ENCODE peak calls at places on chromosome 2, in nine cellular contexts. H is BE2C, X is HFF-Myc, A is GM12865, G is dorsolateral prefrontal cortex, I is A549, F is WTC11, C is cardiac muscle cell, S is stomach. Y is an unnamed sample.
A peak's percentile ranks its signal among the peaks of the same experiment; 100 is the strongest.

GRCh38 chr2:28442328-28442727 is 49.7 kb downstream of the FOSL2 start:
- DNase-seq in H (no peak), X (no peak), A (peak; percentile 19), G (no peak), I (no peak), F (no peak), C (no peak), S (no peak), Y (no peak)

GRCh38 chr2:65199891-65200290 is 27.7 kb upstream of the ACTR2 start:
- DNase-seq in H (no peak), X (no peak), A (no peak), G (no peak), I (no peak), F (no peak), C (no peak), S (no peak), Y (no peak)

GRCh38 chr2:27322301-27322765 is 564 bp downstream of the MPV17 start:
- DNase-seq in H (no peak), X (no peak), A (peak; percentile 52), G (no peak), I (no peak), F (no peak), C (no peak), S (no peak), Y (no peak)

GRCh38 chr2:192230864-192231453 is 36.2 kb upstream of the TMEFF2 start:
- DNase-seq in H (no peak), X (no peak), A (no peak), G (no peak), I (no peak), F (no peak), C (no peak), S (no peak), Y (no peak)

GRCh38 chr2:106156305-106157288 is 37.5 kb downstream of the UXS1 start:
- DNase-seq in H (no peak), X (no peak), A (no peak), G (no peak), I (no peak), F (no peak), C (no peak), S (no peak), Y (no peak)

GRCh38 chr2:27885656-27886055 is 4.5 kb downstream of the RBKS start:
- DNase-seq in H (no peak), X (no peak), A (no peak), G (no peak), I (no peak), F (no peak), C (no peak), S (no peak), Y (no peak)

GRCh38 chr2:45879406-45879805 is 227.9 kb downstream of the PRKCE start:
- DNase-seq in H (peak; percentile 30), X (no peak), A (peak; percentile 15), G (no peak), I (no peak), F (no peak), C (no peak), S (no peak), Y (no peak)

GRCh38 chr2:28164280-28164801 is 228.3 kb upstream of the FOSL2 start:
- DNase-seq in H (no peak), X (peak; percentile 89), A (no peak), G (no peak), I (no peak), F (no peak), C (no peak), S (no peak), Y (no peak)

DNA sequence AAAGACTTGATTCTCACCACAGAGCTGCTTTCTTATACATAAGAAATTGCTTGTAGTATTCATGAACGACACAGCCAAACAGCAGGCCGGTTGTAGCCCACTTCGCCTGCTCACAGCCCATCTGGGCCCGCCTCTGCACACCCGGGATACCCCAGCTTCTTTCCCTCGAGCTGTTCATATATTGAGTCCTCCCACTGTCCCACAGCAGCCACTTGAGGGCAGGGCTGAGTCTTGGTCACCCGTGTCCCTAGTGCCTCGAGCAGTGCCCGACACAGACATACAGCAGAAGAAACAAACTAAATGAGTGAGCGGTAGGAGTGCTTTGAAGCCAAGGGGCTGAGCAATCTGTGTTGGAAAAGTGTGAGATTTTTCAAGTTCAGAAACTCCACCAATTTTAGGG is 251.4 kb downstream of the KLHL29 start:
- DNase-seq in H (peak; percentile 69), X (no peak), A (no peak), G (peak; percentile 31), I (peak; percentile 23), F (peak; percentile 45), C (no peak), S (no peak), Y (no peak)
- TF ChIP-seq CTCF in H (peak; percentile 55), X (peak; percentile 31), A (no peak), G (no peak), I (peak; percentile 25), F (no peak), C (peak; percentile 30), S (peak; percentile 14), Y (peak; percentile 15)

GRCh38 chr2:168157926-168158325 is 89.5 kb downstream of the STK39 start:
- DNase-seq in H (no peak), X (no peak), A (no peak), G (no peak), I (no peak), F (no peak), C (no peak), S (no peak), Y (no peak)

GRCh38 chr2:168157070-168157469 is 90.3 kb downstream of the STK39 start:
- DNase-seq in H (no peak), X (no peak), A (no peak), G (no peak), I (no peak), F (no peak), C (no peak), S (no peak), Y (no peak)

GRCh38 chr2:168159754-168160585 is 87.4 kb downstream of the STK39 start:
- DNase-seq in H (no peak), X (no peak), A (no peak), G (no peak), I (no peak), F (no peak), C (no peak), S (no peak), Y (no peak)

GRCh38 chr2:168156661-168157060 is 90.7 kb downstream of the STK39 start:
- DNase-seq in H (peak; percentile 68), X (peak; percentile 80), A (no peak), G (no peak), I (no peak), F (no peak), C (no peak), S (no peak), Y (no peak)

DNA sequence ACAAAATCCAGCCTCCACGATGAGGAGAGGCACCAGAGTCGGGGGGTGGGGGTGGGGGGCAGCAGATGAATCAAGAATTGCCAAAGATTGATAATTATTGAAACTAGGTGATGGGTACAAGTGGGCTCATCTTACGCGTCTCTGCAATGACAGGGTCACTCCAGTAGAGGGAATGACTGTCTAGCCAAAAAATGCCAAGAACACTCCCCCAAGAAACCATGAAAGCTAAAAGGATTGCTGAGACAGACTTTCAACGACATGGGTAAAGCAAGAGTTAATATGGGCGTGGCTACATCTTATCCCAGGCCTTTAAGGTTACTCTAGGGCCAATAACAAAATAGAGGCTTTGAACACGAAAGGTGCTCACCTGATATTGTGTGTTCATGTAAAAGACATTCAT is 86.5 kb downstream of the STK39 start:
- DNase-seq in H (no peak), X (no peak), A (peak; percentile 24), G (no peak), I (peak; percentile 15), F (no peak), C (no peak), S (no peak), Y (no peak)
- TF ChIP-seq CTCF in H (peak; percentile 41), X (peak; percentile 24), A (peak; percentile 25), G (peak; percentile 41), I (peak; percentile 20), F (no peak), C (peak; percentile 7), S (no peak), Y (peak; percentile 31)

GRCh38 chr2:42059261-42059898 is 11.6 kb downstream of the PKDCC start:
- DNase-seq in H (no peak), X (no peak), A (no peak), G (no peak), I (no peak), F (no peak), C (no peak), S (no peak), Y (no peak)
- TF ChIP-seq CTCF in H (no peak), X (no peak), A (no peak), G (no peak), I (no peak), F (no peak), C (no peak), S (no peak), Y (no peak)

DNA sequence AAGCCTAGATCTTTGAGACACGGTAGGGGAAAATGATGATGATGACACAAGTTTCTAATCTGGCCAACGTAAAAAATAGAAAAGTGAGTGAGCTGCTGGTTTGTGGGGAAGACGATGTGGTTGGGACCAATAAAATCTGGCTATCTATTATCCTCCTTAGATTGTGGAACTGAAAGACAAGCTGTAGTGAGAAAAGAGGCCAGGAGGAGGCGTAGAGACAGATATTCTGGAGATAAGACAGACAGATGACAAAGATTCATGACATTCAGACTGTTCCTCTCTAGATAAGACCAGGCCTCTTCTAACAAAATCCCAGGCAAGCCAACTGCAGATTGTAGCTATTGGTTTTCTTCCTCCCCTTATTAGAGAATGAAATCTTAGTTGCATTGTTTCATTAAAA is 376.3 kb upstream of the UBE2E3 start:
- DNase-seq in H (no peak), X (no peak), A (peak; percentile 31), G (no peak), I (no peak), F (peak; percentile 18), C (no peak), S (no peak), Y (peak; percentile 12)
- TF ChIP-seq CTCF in H (no peak), X (no peak), A (peak; percentile 40), G (no peak), I (no peak), F (no peak), C (peak; percentile 28), S (no peak), Y (peak; percentile 42)

GRCh38 chr2:63053889-63054725 is 3.5 kb downstream of the OTX1 start:
- DNase-seq in H (no peak), X (no peak), A (peak; percentile 47), G (no peak), I (no peak), F (peak; percentile 92), C (peak; percentile 2), S (no peak), Y (peak; percentile 62)
- TF ChIP-seq CTCF in H (peak; percentile 45), X (peak; percentile 57), A (peak; percentile 59), G (no peak), I (no peak), F (peak; percentile 78), C (peak; percentile 37), S (no peak), Y (peak; percentile 81)

GRCh38 chr2:167964650-167965404 is 282.6 kb downstream of the STK39 start:
- DNase-seq in H (no peak), X (no peak), A (no peak), G (no peak), I (no peak), F (no peak), C (peak; percentile 66), S (no peak), Y (no peak)
- TF ChIP-seq CTCF in H (peak; percentile 42), X (peak; percentile 9), A (no peak), G (peak; percentile 69), I (peak; percentile 42), F (no peak), C (peak; percentile 33), S (no peak), Y (peak; percentile 24)

GRCh38 chr2:173752152-173752551 is 213.0 kb downstream of the SP3 start:
- DNase-seq in H (no peak), X (no peak), A (peak; percentile 36), G (no peak), I (no peak), F (no peak), C (no peak), S (no peak), Y (no peak)
- TF ChIP-seq CTCF in H (peak; percentile 9), X (peak; percentile 53), A (peak; percentile 32), G (no peak), I (peak; percentile 41), F (no peak), C (peak; percentile 44), S (no peak), Y (peak; percentile 45)